ENCODE peak calls at places on chromosomes 5 and 9, in six cellular contexts. P, E, F, J, A and V are unnamed samples.

GRCh38 chr9:117073071-117073470 is 341.8 kb downstream of the ASTN2 start:
- DNase-seq in E (no peak), J (no peak), P (no peak), F (no peak), A (no peak), V (no peak)

GRCh38 chr5:78518365-78519197 is 130.0 kb downstream of the LHFPL2 start:
- DNase-seq in J (no peak), F (peak), E (no peak), P (no peak), A (peak), V (no peak)

GRCh38 chr5:180290568-180291233 is 1.2 kb downstream of the MAPK9 start:
- DNase-seq in P (no peak), A (no peak), J (no peak), F (no peak), E (no peak), V (no peak)

GRCh38 chr5:82405166-82405565 is 127.0 kb upstream of the RPS23 start:
- DNase-seq in J (no peak), P (no peak), A (peak), F (peak), E (no peak), V (no peak)

GRCh38 chr9:98491778-98492177 is 217.0 kb downstream of the GABBR2 start:
- DNase-seq in A (peak), E (no peak), P (no peak), F (peak), J (no peak), V (no peak)

GRCh38 chr9:125878241-125878640 is 131.1 kb downstream of the PBX3 start:
- DNase-seq in E (no peak), A (no peak), J (no peak), F (no peak), P (no peak), V (no peak)

GRCh38 chr9:72788966-72789365 is 163.9 kb downstream of the ALDH1A1 start:
- DNase-seq in A (no peak), E (no peak), J (no peak), P (no peak), F (no peak), V (no peak)

GRCh38 chr5:147180751-147181150 is 54.1 kb upstream of the STK32A start:
- DNase-seq in J (no peak), F (no peak), A (no peak), P (no peak), E (no peak), V (no peak)

GRCh38 chr5:114407783-114408182 is 45.9 kb downstream of the KCNN2 start:
- DNase-seq in F (no peak), E (no peak), A (no peak), J (no peak), P (no peak), V (no peak)

GRCh38 chr5:178376906-178377582 is 144.4 kb upstream of the PHYKPL start:
- DNase-seq in E (no peak), F (no peak), P (no peak), A (no peak), J (no peak), V (no peak)

GRCh38 chr9:93066978-93067603 is 8.6 kb downstream of the SUSD3 start:
- DNase-seq in E (no peak), F (no peak), P (no peak), J (no peak), A (no peak), V (no peak)

GRCh38 chr9:14320272-14321245 is 6.6 kb upstream of the NFIB start:
- DNase-seq in E (no peak), A (peak), P (no peak), J (no peak), F (no peak), V (peak)

GRCh38 chr5:111719773-111720172 is 37.2 kb downstream of the NREP start:
- DNase-seq in A (no peak), F (no peak), J (no peak), P (no peak), E (no peak), V (no peak)

GRCh38 chr9:107119294-107119693 is 163.8 kb upstream of the RAD23B start:
- DNase-seq in E (no peak), J (no peak), A (no peak), F (no peak), P (no peak), V (no peak)

GRCh38 chr5:67414712-67415111 is 218.1 kb upstream of the CD180 start:
- DNase-seq in J (no peak), E (no peak), A (peak), P (no peak), F (peak), V (no peak)